ENCODE peak calls at places on chromosomes 12 and 14, in four cellular contexts. O is hepatocyte, Z is fibroblast of lung, M is HCT116. D is an unnamed sample.

GRCh38 chr12:16955083-16955657 is 349.2 kb upstream of the LMO3 start:
- DNase-seq in O (peak; percentile 24), Z (no peak), M (no peak), D (no peak)

GRCh38 chr12:108214486-108214885 is 85.4 kb downstream of the WSCD2 start:
- DNase-seq in O (peak; percentile 66), Z (peak; percentile 7), M (no peak), D (peak; percentile 80)

GRCh38 chr12:106247731-106248176 is at the start of gene CKAP4:
- DNase-seq in O (peak; percentile 94), Z (peak; percentile 80), M (no peak), D (peak; percentile 77)

GRCh38 chr14:65373011-65373670 is 39.4 kb upstream of the FUT8 start:
- DNase-seq in O (no peak), Z (no peak), M (no peak), D (peak; percentile 30)

GRCh38 chr14:99590746-99591555 is 13.1 kb downstream of the CCDC85C start:
- DNase-seq in O (no peak), Z (peak; percentile 54), M (no peak), D (no peak)

GRCh38 chr14:90060312-90060964 is 1.4 kb upstream of the KCNK13 start:
- DNase-seq in O (peak; percentile 70), Z (peak; percentile 42), M (peak; percentile 59), D (peak; percentile 87)

GRCh38 chr12:3436496-3437060 is 54.4 kb upstream of the PRMT8 start:
- DNase-seq in O (no peak), Z (no peak), M (no peak), D (no peak)

GRCh38 chr14:33992274-33993050 is 41.6 kb upstream of the EGLN3 start:
- DNase-seq in O (no peak), Z (no peak), M (no peak), D (no peak)

GRCh38 chr12:28294300-28294699 is 104.0 kb downstream of the CCDC91 start:
- DNase-seq in O (no peak), Z (no peak), M (no peak), D (peak; percentile 11)

GRCh38 chr12:57741413-57741789 is 2.9 kb upstream of the AGAP2 start:
- DNase-seq in O (no peak), Z (no peak), M (no peak), D (no peak)
- H3K4me3 ChIP-seq in O (no peak overlapping the region), Z (no peak overlapping the region), M (peak overlapping the region; percentile 79), D (no peak overlapping the region)

GRCh38 chr12:132489602-132490239 is at the start of gene FBRSL1:
- DNase-seq in O (peak; percentile 95), Z (peak; percentile 84), M (peak; percentile 49), D (peak; percentile 96)
- TF ChIP-seq EZH2 in O (no peak), Z (no peak), M (no peak), D (no peak)

GRCh38 chr12:121440768-121441167 is 40.9 kb downstream of the RNF34 start:
- DNase-seq in O (no peak), Z (no peak), M (no peak), D (no peak)

GRCh38 chr12:121439715-121440114 is 39.8 kb downstream of the RNF34 start:
- DNase-seq in O (no peak), Z (no peak), M (no peak), D (no peak)

GRCh38 chr12:121443193-121443829 is 43.4 kb downstream of the RNF34 start:
- DNase-seq in O (peak; percentile 89), Z (peak; percentile 63), M (peak; percentile 24), D (peak; percentile 91)

GRCh38 chr12:121442028-121442948 is 42.4 kb downstream of the RNF34 start:
- DNase-seq in O (no peak), Z (no peak), M (no peak), D (no peak)

GRCh38 chr12:121441555-121441954 is 41.6 kb downstream of the RNF34 start:
- DNase-seq in O (no peak), Z (no peak), M (no peak), D (peak; percentile 62)
- H3K4me3 ChIP-seq in O (no peak overlapping the region), Z (no peak overlapping the region), M (no peak overlapping the region), D (no peak overlapping the region)

GRCh38 chr12:43038991-43039390 is 449.4 kb upstream of the PRICKLE1 start:
- DNase-seq in O (no peak), Z (no peak), M (no peak), D (no peak)
- TF ChIP-seq EZH2 in O (no peak), Z (no peak), M (no peak), D (no peak)

D was measured in GM23338.